ENCODE peak calls at places on chromosomes 6 and 20, in nine cellular contexts. R is heart left ventricle, E is H1, J is Peyer's patch, B is HCT116, W is uterus, M is sigmoid colon, S is spleen, N is adrenal gland. P is an unnamed sample. For H3K27me3, the result is how much of the 10 kb centered on the place peaks cover.

GRCh38 chr20:18750735-18751134 is 62.8 kb upstream of the SCP2D1 start:
- DNase-seq in R (no peak), E (no peak), J (no peak), B (no peak), W (no peak), M (no peak), S (no peak), N (no peak), P (no peak)

GRCh38 chr20:51500311-51500710 is 42.2 kb downstream of the NFATC2 start:
- DNase-seq in R (no peak), E (no peak), J (no peak), B (no peak), W (no peak), M (no peak), S (peak), N (no peak), P (no peak)

GRCh38 chr6:101395345-101395744 is 1.8 kb downstream of the GRIK2 start:
- DNase-seq in R (no peak), E (no peak), J (no peak), B (no peak), W (no peak), M (no peak), S (no peak), N (no peak), P (no peak)

GRCh38 chr20:53786445-53787267 is 193.0 kb upstream of the ZNF217 start:
- DNase-seq in R (no peak), E (no peak), J (no peak), B (peak), W (no peak), M (no peak), S (no peak), N (no peak), P (peak)

GRCh38 chr20:59776626-59777320 is 156.7 kb downstream of the SYCP2 start:
- DNase-seq in R (peak), E (no peak), J (peak), B (no peak), W (no peak), M (peak), S (no peak), N (peak), P (no peak)

GRCh38 chr20:21571841-21572690 is 58.2 kb upstream of the NKX2-2 start:
- DNase-seq in R (no peak), E (no peak), J (no peak), B (no peak), W (no peak), M (no peak), S (no peak), N (no peak), P (no peak)

GRCh38 chr20:25320035-25320800 is 70.4 kb downstream of the ABHD12 start:
- DNase-seq in R (peak), E (no peak), J (no peak), B (no peak), W (peak), M (peak), S (peak), N (peak), P (no peak)

GRCh38 chr20:53128024-53128423 is 155.9 kb downstream of the TSHZ2 start:
- DNase-seq in R (no peak), E (no peak), J (no peak), B (no peak), W (no peak), M (no peak), S (no peak), N (no peak), P (no peak)

GRCh38 chr6:60643870-60644269 is 1642.2 kb downstream of the KHDRBS2 start:
- DNase-seq in R (no peak), E (no peak), J (no peak), B (no peak), W (no peak), M (no peak), S (no peak), N (no peak), P (no peak)

GRCh38 chr20:63357921-63358905 is 2.9 kb downstream of the CHRNA4 start:
- DNase-seq in R (peak), E (no peak), J (no peak), B (no peak), W (no peak), M (no peak), S (no peak), N (no peak), P (no peak)
- H3K27me3 ChIP-seq in R (half or more), E (under half), J (under half), B (under half), W (under half), M (half or more), S (half or more), N (under half), P (half or more)

GRCh38 chr6:109095036-109095820 is at the start of gene CEP57L1:
- DNase-seq in R (peak), E (peak), J (peak), B (peak), W (peak), M (peak), S (peak), N (peak), P (peak)
- TF ChIP-seq POLR2A in R (peak), E (no peak), J (peak), B (peak), W (peak), M (peak), S (no peak), N (no peak), P (peak)

GRCh38 chr6:166630421-166630820 is 3.4 kb upstream of the RPS6KA2 start:
- DNase-seq in R (no peak), E (no peak), J (no peak), B (no peak), W (no peak), M (no peak), S (no peak), N (no peak), P (no peak)

GRCh38 chr6:166627039-166627874 is at the start of gene RPS6KA2:
- DNase-seq in R (peak), E (peak), J (peak), B (peak), W (peak), M (peak), S (peak), N (peak), P (peak)

GRCh38 chr6:166629628-166630027 is 2.6 kb upstream of the RPS6KA2 start:
- DNase-seq in R (no peak), E (no peak), J (no peak), B (no peak), W (no peak), M (no peak), S (no peak), N (no peak), P (no peak)

GRCh38 chr6:166626177-166627038 is 643 bp downstream of the RPS6KA2 start:
- DNase-seq in R (peak), E (no peak), J (peak), B (no peak), W (peak), M (no peak), S (peak), N (no peak), P (peak)

DNA sequence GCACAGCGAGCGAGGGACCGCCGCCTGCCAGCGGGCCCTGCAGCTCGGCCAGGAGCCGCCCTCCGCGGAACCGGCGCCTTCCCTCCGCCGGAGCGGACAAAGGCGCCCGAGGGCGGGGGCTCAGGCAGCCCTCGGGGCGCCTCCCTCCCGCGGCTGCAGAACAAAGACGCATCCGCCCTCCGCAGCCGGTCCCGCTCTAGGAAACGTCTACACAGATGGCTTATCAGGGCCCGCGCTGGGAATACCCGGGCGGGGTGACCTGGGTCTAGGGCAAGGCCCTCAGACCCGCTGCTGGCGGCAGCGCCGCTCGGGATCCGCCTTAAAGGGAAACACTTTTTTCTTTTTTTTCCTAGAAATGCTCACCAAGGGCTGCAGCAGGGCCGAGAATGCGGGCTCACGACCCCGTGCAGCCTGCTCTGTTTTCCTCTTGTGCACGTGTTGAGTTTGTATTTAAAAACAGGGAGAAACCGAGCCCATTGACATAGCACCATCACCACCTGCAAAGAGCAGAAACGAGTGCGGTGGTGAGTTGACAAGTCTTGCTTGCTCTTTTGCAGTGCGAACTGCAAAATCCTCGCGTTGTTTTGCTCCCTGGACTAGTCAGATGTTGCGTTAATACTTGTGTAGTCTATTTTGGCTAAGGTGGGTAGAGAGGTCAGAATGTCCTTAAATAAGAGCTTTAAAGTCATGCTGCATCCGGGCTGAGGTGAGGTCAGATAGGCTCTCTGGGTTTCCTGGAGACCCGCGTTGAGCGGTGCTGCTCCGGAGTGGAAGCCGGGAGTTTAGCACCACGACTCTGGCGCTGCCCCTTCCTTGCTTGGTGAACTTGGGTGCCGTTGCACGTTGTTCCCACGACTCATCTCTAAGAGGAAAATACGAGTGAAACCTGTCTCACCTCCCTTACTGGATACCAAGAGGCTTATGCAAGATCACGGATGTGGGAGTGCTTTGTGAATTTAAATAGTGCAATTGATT is 1.1 kb upstream of the RPS6KA2 start:
- DNase-seq in R (peak), E (no peak), J (peak), B (no peak), W (peak), M (peak), S (peak), N (peak), P (peak)
- H3K27me3 ChIP-seq in R (under half), E (under half), J (under half), B (under half), W (under half), M (under half), S (under half), N (under half), P (under half)

GRCh38 chr6:20534295-20534897 is at the start of gene CDKAL1:
- DNase-seq in R (peak), E (peak), J (peak), B (peak), W (peak), M (peak), S (peak), N (peak), P (peak)
- TF ChIP-seq POLR2A in R (peak), E (peak), J (no peak), B (peak), W (no peak), M (peak), S (no peak), N (no peak), P (peak)

DNA sequence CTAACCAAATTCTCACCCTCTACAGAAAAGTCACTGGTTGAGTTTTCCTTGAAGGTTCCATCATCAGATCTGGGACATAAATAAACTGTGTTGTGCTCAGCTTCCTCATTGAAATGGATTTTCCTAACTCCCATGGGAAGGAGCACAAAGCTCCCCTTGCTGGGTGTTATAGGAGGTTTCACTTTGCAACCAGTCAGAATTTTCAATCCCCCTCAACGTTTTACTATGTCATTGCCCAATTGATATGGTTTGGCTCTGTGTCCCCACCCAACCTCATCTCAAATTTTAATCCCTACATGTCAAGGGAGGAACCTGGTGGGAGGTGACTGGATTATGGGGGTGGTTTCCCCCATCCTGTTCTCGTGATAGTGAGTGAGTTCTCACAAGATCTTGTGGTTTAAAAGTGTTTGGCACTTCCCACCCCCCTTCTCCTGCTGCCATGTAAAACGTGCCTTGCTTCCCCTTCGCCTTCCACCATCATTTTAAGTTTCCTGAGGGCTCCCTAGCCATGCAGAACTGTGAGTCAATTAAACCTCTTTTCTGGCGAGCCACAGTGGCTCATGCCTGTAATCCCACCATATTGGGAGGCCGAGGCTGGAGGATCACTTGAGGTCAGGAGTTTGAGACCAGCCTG is 62.9 kb downstream of the ZMYND8 start:
- DNase-seq in R (no peak), E (no peak), J (no peak), B (no peak), W (no peak), M (no peak), S (no peak), N (no peak), P (no peak)
- H3K27me3 ChIP-seq in R (under half), E (under half), J (under half), B (under half), W (under half), M (under half), S (under half), N (under half), P (under half)

P was measured in transverse colon.